ENCODE peak calls at places on chromosomes 12 and 14, in four cellular contexts. One of them, this sample, is unnamed.

GRCh38 chr14:46887144-46887543 is 235.6 kb upstream of the RPL10L start:
- DNase-seq in IMR-90: no peak
- DNase-seq in H9: no peak
- DNase-seq in H1: no peak
- DNase-seq in this sample: no peak

GRCh38 chr14:48598458-48598857 is 923.1 kb upstream of the MDGA2 start:
- DNase-seq in IMR-90: no peak
- DNase-seq in H9: no peak
- DNase-seq in H1: no peak
- DNase-seq in this sample: no peak

GRCh38 chr12:12070674-12071661 is at the start of gene BCL2L14:
- DNase-seq in IMR-90: no peak
- DNase-seq in H9: no peak
- DNase-seq in H1: no peak
- DNase-seq in this sample: peak; percentile 52

GRCh38 chr14:24197066-24197465 is 1.8 kb upstream of the TM9SF1 start:
- DNase-seq in IMR-90: no peak
- DNase-seq in H9: no peak
- DNase-seq in H1: no peak
- DNase-seq in this sample: no peak

GRCh38 chr14:42222924-42223471 is 616.3 kb downstream of the LRFN5 start:
- DNase-seq in IMR-90: peak; percentile 83
- DNase-seq in H9: no peak
- DNase-seq in H1: no peak
- DNase-seq in this sample: no peak

GRCh38 chr14:98769326-98769725 is 502.7 kb downstream of the BCL11B start:
- DNase-seq in IMR-90: no peak
- DNase-seq in H9: no peak
- DNase-seq in H1: no peak
- DNase-seq in this sample: peak; percentile 18

GRCh38 chr14:99561827-99562226 is 42.2 kb downstream of the CCDC85C start:
- DNase-seq in IMR-90: no peak
- DNase-seq in H9: no peak
- DNase-seq in H1: no peak
- DNase-seq in this sample: no peak

GRCh38 chr12:11228268-11228879 is 41.1 kb downstream of the PRB3 start:
- DNase-seq in IMR-90: peak; percentile 30
- DNase-seq in H9: peak; percentile 79
- DNase-seq in H1: peak; percentile 75
- DNase-seq in this sample: peak; percentile 75

GRCh38 chr14:91108941-91109611 is 4.8 kb upstream of the DGLUCY start:
- DNase-seq in IMR-90: no peak
- DNase-seq in H9: no peak
- DNase-seq in H1: no peak
- DNase-seq in this sample: no peak

GRCh38 chr14:85604021-85604420 is 74.1 kb downstream of the FLRT2 start:
- DNase-seq in IMR-90: no peak
- DNase-seq in H9: no peak
- DNase-seq in H1: no peak
- DNase-seq in this sample: no peak

GRCh38 chr14:103819503-103820307 is 27.7 kb downstream of the PPP1R13B start:
- DNase-seq in IMR-90: no peak
- DNase-seq in H9: peak; percentile 77
- DNase-seq in H1: peak; percentile 52
- DNase-seq in this sample: peak; percentile 70

GRCh38 chr12:86081798-86082197 is 174.4 kb downstream of the MGAT4C start:
- DNase-seq in IMR-90: no peak
- DNase-seq in H9: no peak
- DNase-seq in H1: no peak
- DNase-seq in this sample: no peak

GRCh38 chr14:94538070-94538740 is 23.0 kb upstream of the SERPINA4 start:
- DNase-seq in IMR-90: no peak
- DNase-seq in H9: no peak
- DNase-seq in H1: no peak
- DNase-seq in this sample: no peak

GRCh38 chr14:60357551-60357930 is 108.5 kb downstream of the PPM1A start:
- DNase-seq in IMR-90: no peak
- DNase-seq in H9: no peak
- DNase-seq in H1: no peak
- DNase-seq in this sample: peak; percentile 11

GRCh38 chr12:52221912-52222457 is 11.1 kb upstream of the KRT7 start:
- DNase-seq in IMR-90: peak; percentile 25
- DNase-seq in H9: peak; percentile 93
- DNase-seq in H1: peak; percentile 96
- DNase-seq in this sample: peak; percentile 70

GRCh38 chr14:70856851-70857498 is 47.7 kb upstream of the MAP3K9 start:
- DNase-seq in IMR-90: peak; percentile 96
- DNase-seq in H9: no peak
- DNase-seq in H1: no peak
- DNase-seq in this sample: no peak

GRCh38 chr12:123363743-123364531 is 710 bp downstream of the SBNO1 start:
- DNase-seq in IMR-90: no peak
- DNase-seq in H9: peak; percentile 39
- DNase-seq in H1: peak; percentile 55
- DNase-seq in this sample: peak; percentile 44

GRCh38 chr12:112107728-112108447 is 695 bp downstream of the NAA25 start:
- DNase-seq in IMR-90: no peak
- DNase-seq in H9: peak; percentile 41
- DNase-seq in H1: no peak
- DNase-seq in this sample: peak; percentile 79

GRCh38 chr14:65410640-65411039 is 1.9 kb upstream of the FUT8 start:
- DNase-seq in IMR-90: no peak
- DNase-seq in H9: no peak
- DNase-seq in H1: no peak
- DNase-seq in this sample: no peak

GRCh38 chr14:100736269-100737180 is 9.8 kb downstream of the DLK1 start:
- DNase-seq in IMR-90: no peak
- DNase-seq in H9: peak; percentile 40
- DNase-seq in H1: no peak
- DNase-seq in this sample: no peak

GRCh38 chr12:93734784-93735183 is 57.6 kb downstream of the CRADD start:
- DNase-seq in IMR-90: peak; percentile 4
- DNase-seq in H9: no peak
- DNase-seq in H1: no peak
- DNase-seq in this sample: no peak

GRCh38 chr12:45388545-45388944 is 172.7 kb downstream of the ANO6 start:
- DNase-seq in IMR-90: peak; percentile 58
- DNase-seq in H9: no peak
- DNase-seq in H1: no peak
- DNase-seq in this sample: peak; percentile 61

GRCh38 chr12:121295123-121295745 is 1.3 kb downstream of the CAMKK2 start:
- DNase-seq in IMR-90: no peak
- DNase-seq in H9: peak; percentile 46
- DNase-seq in H1: no peak
- DNase-seq in this sample: peak; percentile 70

GRCh38 chr12:88650715-88651114 is 70.4 kb upstream of the KITLG start:
- DNase-seq in IMR-90: peak; percentile 89
- DNase-seq in H9: no peak
- DNase-seq in H1: no peak
- DNase-seq in this sample: no peak

GRCh38 chr14:78758333-78758732 is 588.2 kb downstream of the NRXN3 start:
- DNase-seq in IMR-90: peak; percentile 17
- DNase-seq in H9: no peak
- DNase-seq in H1: no peak
- DNase-seq in this sample: peak; percentile 67

GRCh38 chr12:19819231-19819630 is 379.9 kb downstream of the AEBP2 start:
- DNase-seq in IMR-90: no peak
- DNase-seq in H9: no peak
- DNase-seq in H1: no peak
- DNase-seq in this sample: no peak

GRCh38 chr14:53127151-53127550 is 26.0 kb downstream of the DDHD1 start:
- DNase-seq in IMR-90: no peak
- DNase-seq in H9: no peak
- DNase-seq in H1: no peak
- DNase-seq in this sample: no peak

GRCh38 chr12:51209259-51209658 is 8.6 kb downstream of the POU6F1 start:
- DNase-seq in IMR-90: no peak
- DNase-seq in H9: no peak
- DNase-seq in H1: no peak
- DNase-seq in this sample: no peak

GRCh38 chr12:106705971-106706370 is 68.5 kb upstream of the RIC8B start:
- DNase-seq in IMR-90: no peak
- DNase-seq in H9: no peak
- DNase-seq in H1: no peak
- DNase-seq in this sample: no peak

GRCh38 chr12:50061946-50062725 is 4.7 kb downstream of the ASIC1 start:
- DNase-seq in IMR-90: peak; percentile 19
- DNase-seq in H9: no peak
- DNase-seq in H1: no peak
- DNase-seq in this sample: no peak

GRCh38 chr12:25264015-25264582 is 13.4 kb upstream of the KRAS start:
- DNase-seq in IMR-90: no peak
- DNase-seq in H9: no peak
- DNase-seq in H1: no peak
- DNase-seq in this sample: no peak

GRCh38 chr12:62737615-62738014 is 197.3 kb downstream of the PPM1H start:
- DNase-seq in IMR-90: peak; percentile 25
- DNase-seq in H9: no peak
- DNase-seq in H1: no peak
- DNase-seq in this sample: no peak

GRCh38 chr12:90978117-90978770 is 23.3 kb upstream of the CCER1 start:
- DNase-seq in IMR-90: peak; percentile 79
- DNase-seq in H9: no peak
- DNase-seq in H1: no peak
- DNase-seq in this sample: peak; percentile 79

GRCh38 chr12:113479578-113480335 is 8.1 kb upstream of the LHX5 start:
- DNase-seq in IMR-90: peak; percentile 20
- DNase-seq in H9: peak; percentile 88
- DNase-seq in H1: peak; percentile 96
- DNase-seq in this sample: peak; percentile 74

GRCh38 chr14:59239030-59239429 is 50.6 kb downstream of the DAAM1 start:
- DNase-seq in IMR-90: no peak
- DNase-seq in H9: no peak
- DNase-seq in H1: no peak
- DNase-seq in this sample: no peak

GRCh38 chr14:59238242-59238641 is 49.8 kb downstream of the DAAM1 start:
- DNase-seq in IMR-90: no peak
- DNase-seq in H9: no peak
- DNase-seq in H1: no peak
- DNase-seq in this sample: no peak

GRCh38 chr14:59243174-59243573 is 54.7 kb downstream of the DAAM1 start:
- DNase-seq in IMR-90: no peak
- DNase-seq in H9: no peak
- DNase-seq in H1: no peak
- DNase-seq in this sample: no peak

GRCh38 chr14:59236195-59236594 is 47.7 kb downstream of the DAAM1 start:
- DNase-seq in IMR-90: no peak
- DNase-seq in H9: no peak
- DNase-seq in H1: no peak
- DNase-seq in this sample: no peak

GRCh38 chr14:59240356-59240755 is 51.9 kb downstream of the DAAM1 start:
- DNase-seq in IMR-90: no peak
- DNase-seq in H9: no peak
- DNase-seq in H1: no peak
- DNase-seq in this sample: no peak
- H3K4me1 ChIP-seq in IMR-90: no peaks in the 10 kb centered on the region
- H3K4me1 ChIP-seq in H9: peaks cover 2% of the 10 kb centered on the region
- H3K4me1 ChIP-seq in H1: no peaks in the 10 kb centered on the region
- H3K4me1 ChIP-seq in this sample: no peaks in the 10 kb centered on the region

DNA sequence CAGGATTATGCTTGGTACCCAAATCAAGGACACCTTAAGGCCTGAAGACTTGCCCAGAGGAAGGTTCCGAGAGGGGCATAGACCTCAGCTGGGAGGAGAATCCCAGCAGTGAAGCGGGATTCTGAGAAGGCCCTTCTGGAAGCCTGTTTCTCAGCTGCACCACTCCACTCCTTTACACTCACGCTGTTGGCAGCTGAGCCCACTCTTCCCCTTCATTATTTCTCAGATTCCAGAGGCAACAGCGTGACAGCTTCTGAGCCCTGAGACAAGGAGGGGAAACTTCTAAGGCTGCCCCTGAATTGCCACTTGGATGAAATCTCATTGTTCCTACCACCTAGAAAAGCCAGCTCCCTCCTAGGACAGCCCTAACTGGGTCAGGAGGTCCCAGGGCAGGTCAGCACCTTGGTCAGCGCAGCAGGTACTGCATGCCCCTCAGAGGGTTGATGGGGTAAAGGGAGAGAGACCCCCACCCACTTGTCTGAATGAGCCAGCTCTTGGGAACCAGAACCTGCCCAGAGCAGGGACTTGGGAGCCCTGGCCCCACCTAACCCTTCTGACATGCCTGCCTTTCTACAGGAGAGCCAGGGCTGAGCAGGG is 53.9 kb downstream of the ISCA2 start:
- DNase-seq in IMR-90: no peak
- DNase-seq in H9: peak; percentile 53
- DNase-seq in H1: no peak
- DNase-seq in this sample: peak; percentile 33
- H4K5ac ChIP-seq in IMR-90: no peak overlapping the region
- H4K5ac ChIP-seq in H9: no peak overlapping the region
- H4K5ac ChIP-seq in H1: no peak overlapping the region
- H4K5ac ChIP-seq in this sample: no peak overlapping the region

DNA sequence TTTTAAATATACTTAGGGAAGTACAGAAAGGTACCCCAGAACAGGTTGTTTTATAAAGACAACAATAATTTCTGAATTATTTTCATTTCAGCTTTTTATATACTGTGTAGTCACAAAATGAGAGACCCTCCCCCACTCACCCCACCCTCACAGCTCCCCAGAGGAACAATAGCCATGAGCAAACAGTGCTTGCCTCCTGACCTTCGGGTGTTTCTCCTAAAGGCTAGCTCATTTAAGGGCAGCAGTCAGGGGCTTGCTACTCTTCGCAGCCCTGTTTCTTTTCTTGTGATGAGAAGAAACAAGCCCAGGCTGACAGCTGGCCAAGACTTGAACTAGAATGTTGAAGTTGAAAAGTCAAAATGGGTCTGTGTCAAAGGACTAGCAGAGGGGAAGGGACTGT is 133.9 kb upstream of the ARHGAP5 start:
- DNase-seq in IMR-90: no peak
- DNase-seq in H9: no peak
- DNase-seq in H1: no peak
- DNase-seq in this sample: no peak
- H3K4me1 ChIP-seq in IMR-90: peaks cover 3% of the 10 kb centered on the region
- H3K4me1 ChIP-seq in H9: peaks cover 5% of the 10 kb centered on the region
- H3K4me1 ChIP-seq in H1: no peaks in the 10 kb centered on the region
- H3K4me1 ChIP-seq in this sample: no peaks in the 10 kb centered on the region

GRCh38 chr14:106459971-106460730 is 933.8 kb downstream of the TMEM121 start:
- DNase-seq in IMR-90: no peak
- DNase-seq in H9: no peak
- DNase-seq in H1: no peak
- DNase-seq in this sample: no peak
- H4K5ac ChIP-seq in IMR-90: no peak overlapping the region
- H4K5ac ChIP-seq in H9: no peak overlapping the region
- H4K5ac ChIP-seq in H1: no peak overlapping the region
- H4K5ac ChIP-seq in this sample: no peak overlapping the region